ENCODE peak calls at places on chromosomes 3 and 15, in seven cellular contexts. J, L, E, D, N, O and P are unnamed samples.

GRCh38 chr15:58528197-58528870 is 96.5 kb downstream of the LIPC start:
- DNase-seq in J (no peak), L (no peak), E (no peak), D (no peak), N (no peak), O (no peak), P (no peak)

GRCh38 chr3:146209371-146209770 is 41.5 kb downstream of the PLSCR4 start:
- DNase-seq in J (no peak), L (no peak), E (no peak), D (no peak), N (no peak), O (no peak), P (no peak)

GRCh38 chr3:52313774-52314188 is 2.3 kb upstream of the DNAH1 start:
- DNase-seq in J (no peak), L (peak; percentile 42), E (no peak), D (peak; percentile 57), N (no peak), O (peak; percentile 12), P (no peak)

GRCh38 chr15:63072023-63072650 is 29.6 kb downstream of the TPM1 start:
- DNase-seq in J (no peak), L (no peak), E (no peak), D (no peak), N (no peak), O (peak; percentile 22), P (no peak)

GRCh38 chr3:158696618-158697017 is 24.2 kb upstream of the LXN start:
- DNase-seq in J (no peak), L (no peak), E (no peak), D (no peak), N (no peak), O (peak; percentile 40), P (no peak)

GRCh38 chr3:57091471-57091870 is 31.0 kb downstream of the SPATA12 start:
- DNase-seq in J (no peak), L (no peak), E (no peak), D (no peak), N (no peak), O (peak; percentile 74), P (no peak)

GRCh38 chr3:24377218-24377993 is 117.2 kb downstream of the THRB start:
- DNase-seq in J (no peak), L (no peak), E (no peak), D (no peak), N (no peak), O (no peak), P (no peak)

GRCh38 chr3:65153850-65154512 is 466.2 kb upstream of the ADAMTS9 start:
- DNase-seq in J (no peak), L (no peak), E (no peak), D (no peak), N (no peak), O (no peak), P (no peak)

GRCh38 chr3:129524081-129524480 is 4.4 kb upstream of the RHO start:
- DNase-seq in J (no peak), L (no peak), E (no peak), D (no peak), N (no peak), O (no peak), P (no peak)

GRCh38 chr15:32718082-32718821 is 448 bp downstream of the GREM1 start:
- DNase-seq in J (no peak), L (peak; percentile 9), E (no peak), D (no peak), N (peak; percentile 5), O (peak; percentile 43), P (peak; percentile 52)

GRCh38 chr15:80885180-80885579 is 104.4 kb downstream of the MESD start:
- DNase-seq in J (no peak), L (no peak), E (no peak), D (no peak), N (no peak), O (no peak), P (no peak)

GRCh38 chr15:65195542-65196026 is 10.4 kb upstream of the CLPX start:
- DNase-seq in J (no peak), L (no peak), E (no peak), D (no peak), N (no peak), O (no peak), P (no peak)

GRCh38 chr15:95596487-95596886 is 734.0 kb upstream of the NR2F2 start:
- DNase-seq in J (no peak), L (no peak), E (no peak), D (no peak), N (peak; percentile 45), O (no peak), P (peak; percentile 37)

GRCh38 chr3:48423241-48423882 is 6.5 kb downstream of the PLXNB1 start:
- DNase-seq in J (no peak), L (no peak), E (no peak), D (no peak), N (no peak), O (no peak), P (no peak)

GRCh38 chr3:58683001-58683845 is 16.6 kb upstream of the FAM3D start:
- DNase-seq in J (no peak), L (peak; percentile 17), E (no peak), D (no peak), N (no peak), O (peak; percentile 66), P (no peak)

GRCh38 chr3:74601793-74602192 is 12.7 kb downstream of the CNTN3 start:
- DNase-seq in J (no peak), L (no peak), E (no peak), D (no peak), N (no peak), O (no peak), P (no peak)

GRCh38 chr15:92124669-92125068 is 269.0 kb upstream of the ST8SIA2 start:
- DNase-seq in J (no peak), L (no peak), E (no peak), D (no peak), N (no peak), O (no peak), P (no peak)

GRCh38 chr3:9255976-9256375 is 6.5 kb upstream of the SRGAP3 start:
- DNase-seq in J (no peak), L (no peak), E (no peak), D (no peak), N (no peak), O (no peak), P (no peak)

GRCh38 chr3:66411436-66411835 is 89.4 kb downstream of the LRIG1 start:
- DNase-seq in J (no peak), L (no peak), E (no peak), D (no peak), N (no peak), O (no peak), P (no peak)

GRCh38 chr3:43621406-43621973 is 321 bp downstream of the ANO10 start:
- DNase-seq in J (no peak), L (no peak), E (no peak), D (peak; percentile 28), N (peak; percentile 14), O (no peak), P (no peak)

GRCh38 chr15:95973566-95974256 is 356.8 kb upstream of the NR2F2 start:
- DNase-seq in J (no peak), L (no peak), E (no peak), D (no peak), N (peak; percentile 14), O (no peak), P (no peak)

GRCh38 chr3:17175187-17175839 is 290.6 kb downstream of the PLCL2 start:
- DNase-seq in J (no peak), L (no peak), E (no peak), D (no peak), N (no peak), O (peak; percentile 84), P (no peak)

GRCh38 chr15:101107101-101107500 is 144.7 kb downstream of the CHSY1 start:
- DNase-seq in J (no peak), L (no peak), E (no peak), D (no peak), N (no peak), O (no peak), P (no peak)

GRCh38 chr3:48208088-48208487 is 15.2 kb upstream of the CAMP start:
- DNase-seq in J (no peak), L (no peak), E (no peak), D (no peak), N (no peak), O (no peak), P (no peak)